ENCODE peak calls at places on chromosomes 2 and 18, in eight cellular contexts. V, D, F, P, N, H, L and M are unnamed samples.

GRCh38 chr18:23833714-23834113 is 144.5 kb downstream of the LAMA3 start:
- DNase-seq in V (no peak), D (no peak), F (no peak), P (no peak), N (no peak), H (no peak), L (no peak), M (no peak)

GRCh38 chr2:221529943-221530652 is 42.0 kb downstream of the EPHA4 start:
- DNase-seq in V (peak), D (no peak), F (no peak), P (no peak), N (no peak), H (no peak), L (peak), M (no peak)

GRCh38 chr2:45930396-45930792 is 278.9 kb downstream of the PRKCE start:
- DNase-seq in V (peak), D (no peak), F (no peak), P (no peak), N (no peak), H (no peak), L (peak), M (no peak)

GRCh38 chr18:23547306-23547705 is 39.0 kb downstream of the NPC1 start:
- DNase-seq in V (no peak), D (no peak), F (no peak), P (no peak), N (no peak), H (no peak), L (no peak), M (no peak)

GRCh38 chr2:9699139-9699823 is 68.5 kb upstream of the YWHAQ start:
- DNase-seq in V (peak), D (no peak), F (peak), P (no peak), N (no peak), H (no peak), L (peak), M (no peak)

GRCh38 chr18:9017900-9018217 is 84.6 kb upstream of the NDUFV2 start:
- DNase-seq in V (peak), D (no peak), F (no peak), P (no peak), N (no peak), H (no peak), L (peak), M (no peak)

GRCh38 chr2:223613017-223613950 is 11.1 kb upstream of the SCG2 start:
- DNase-seq in V (peak), D (peak), F (no peak), P (peak), N (peak), H (peak), L (peak), M (peak)

GRCh38 chr2:228102949-228103348 is 78.5 kb downstream of the SPHKAP start:
- DNase-seq in V (no peak), D (no peak), F (no peak), P (no peak), N (no peak), H (no peak), L (no peak), M (no peak)

GRCh38 chr2:157055660-157056199 is 201.8 kb upstream of the GALNT5 start:
- DNase-seq in V (peak), D (no peak), F (no peak), P (no peak), N (no peak), H (no peak), L (peak), M (no peak)

GRCh38 chr2:209661286-209661685 is 110.3 kb upstream of the UNC80 start:
- DNase-seq in V (no peak), D (no peak), F (no peak), P (peak), N (no peak), H (no peak), L (no peak), M (peak)

GRCh38 chr18:72823345-72823744 is 44.4 kb downstream of the NETO1 start:
- DNase-seq in V (no peak), D (no peak), F (no peak), P (no peak), N (no peak), H (no peak), L (no peak), M (no peak)

GRCh38 chr18:72820571-72820970 is 47.2 kb downstream of the NETO1 start:
- DNase-seq in V (no peak), D (no peak), F (no peak), P (no peak), N (no peak), H (no peak), L (no peak), M (no peak)

GRCh38 chr18:72822202-72822601 is 45.6 kb downstream of the NETO1 start:
- DNase-seq in V (no peak), D (no peak), F (no peak), P (no peak), N (no peak), H (no peak), L (no peak), M (no peak)

DNA sequence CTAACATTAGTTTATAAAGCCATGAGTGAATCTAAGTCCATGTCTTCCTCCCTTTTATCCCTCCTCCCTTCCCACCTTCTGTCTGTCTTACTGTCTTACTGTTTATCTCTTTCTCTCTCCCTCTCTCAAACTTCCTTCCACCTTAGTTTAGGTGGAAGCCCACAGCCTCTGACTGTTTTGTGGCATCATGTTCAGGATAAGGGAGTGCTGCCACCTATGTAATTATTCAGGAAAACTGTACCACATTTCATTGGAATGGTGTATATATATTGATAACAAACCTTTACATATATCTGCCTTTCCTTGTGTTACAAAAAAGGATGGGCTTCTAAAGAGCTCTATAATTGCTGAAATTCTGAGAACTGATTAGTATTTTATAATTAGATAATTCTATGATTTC is 48.7 kb downstream of the NETO1 start:
- DNase-seq in V (no peak), D (no peak), F (no peak), P (no peak), N (no peak), H (no peak), L (no peak), M (no peak)
- TF ChIP-seq CTCF in V (no peak), D (no peak), F (no peak), P (no peak), N (no peak), H (no peak), L (no peak), M (no peak)

GRCh38 chr2:16632615-16633014 is 33.0 kb downstream of the CYRIA start:
- DNase-seq in V (no peak), D (no peak), F (no peak), P (no peak), N (no peak), H (no peak), L (no peak), M (peak)
- TF ChIP-seq CTCF in V (no peak), D (no peak), F (no peak), P (no peak), N (no peak), H (no peak), L (no peak), M (no peak)

GRCh38 chr2:65969161-65969560 is 465.8 kb upstream of the MEIS1 start:
- DNase-seq in V (no peak), D (no peak), F (no peak), P (no peak), N (no peak), H (no peak), L (no peak), M (no peak)

DNA sequence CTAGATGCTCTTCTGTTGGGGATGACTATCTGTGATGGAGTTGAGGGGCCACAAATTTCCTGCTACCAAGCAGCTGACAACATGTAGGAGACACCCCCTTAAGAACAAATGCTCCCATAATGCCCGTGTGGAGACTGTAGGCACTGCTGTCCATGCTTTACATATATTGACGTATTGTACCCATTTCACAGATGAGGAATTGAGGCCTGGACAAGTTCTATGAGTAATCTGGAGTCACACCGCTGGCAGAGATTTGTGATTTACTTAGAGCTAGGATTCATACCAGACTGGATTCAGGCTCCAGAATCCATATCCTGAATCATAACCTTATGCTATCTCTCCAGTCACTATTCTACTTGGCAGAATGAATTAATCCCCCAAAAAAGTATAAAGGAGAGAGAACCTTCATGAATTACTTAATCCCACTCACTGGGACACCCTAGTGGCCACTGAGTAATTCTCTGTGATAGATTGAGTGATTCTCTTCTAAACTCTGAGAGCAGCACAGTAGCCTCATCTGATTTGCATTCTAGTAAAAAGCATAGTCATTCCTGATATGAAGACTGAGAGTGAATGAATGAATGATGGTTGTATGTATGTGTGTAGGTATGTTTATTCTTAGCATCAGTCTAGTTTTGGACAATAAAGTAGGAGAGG is 460.7 kb upstream of the MEIS1 start:
- DNase-seq in V (no peak), D (no peak), F (no peak), P (no peak), N (no peak), H (no peak), L (no peak), M (no peak)
- TF ChIP-seq CTCF in V (no peak), D (no peak), F (no peak), P (peak), N (no peak), H (peak), L (peak), M (no peak)

GRCh38 chr2:50606860-50607259 is 425.1 kb downstream of the NRXN1 start:
- DNase-seq in V (no peak), D (no peak), F (no peak), P (no peak), N (no peak), H (no peak), L (no peak), M (no peak)
- TF ChIP-seq CTCF in V (no peak), D (peak), F (no peak), P (peak), N (no peak), H (peak), L (peak), M (no peak)

DNA sequence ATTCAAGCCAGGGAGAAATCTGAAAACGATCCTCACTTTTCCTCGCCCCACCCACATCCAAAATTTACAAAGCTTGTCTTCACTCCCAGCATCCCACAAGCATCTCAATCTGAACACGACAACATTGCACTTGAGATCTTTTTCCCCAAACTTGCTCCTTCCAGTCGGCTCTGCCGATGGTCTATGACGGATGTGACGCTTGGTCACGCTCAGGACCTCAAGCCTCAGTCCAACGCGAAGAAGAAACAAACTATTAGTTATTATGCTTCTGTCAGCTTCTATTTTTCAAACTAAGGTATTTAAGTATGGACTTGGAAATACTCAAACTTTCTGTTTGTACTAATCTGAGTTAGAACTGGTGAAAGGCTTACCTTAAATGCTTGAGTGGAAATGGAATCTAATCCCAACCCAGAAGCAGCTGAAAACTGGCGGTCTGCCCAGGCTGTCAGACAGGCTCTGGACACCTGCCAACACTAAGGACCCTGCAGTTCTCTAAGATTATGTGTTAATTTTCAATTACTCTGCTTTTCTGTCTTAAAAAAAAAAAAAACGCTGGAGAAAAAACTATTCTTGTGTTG is 132.1 kb upstream of the DNMT3A start:
- DNase-seq in V (no peak), D (no peak), F (no peak), P (no peak), N (no peak), H (no peak), L (no peak), M (no peak)
- TF ChIP-seq CTCF in V (no peak), D (no peak), F (no peak), P (no peak), N (no peak), H (no peak), L (no peak), M (no peak)

GRCh38 chr2:113965228-113965627 is 75.3 kb downstream of the ACTR3 start:
- DNase-seq in V (no peak), D (no peak), F (no peak), P (no peak), N (no peak), H (no peak), L (no peak), M (no peak)

GRCh38 chr2:113966171-113966570 is 76.3 kb downstream of the ACTR3 start:
- DNase-seq in V (no peak), D (no peak), F (no peak), P (no peak), N (no peak), H (no peak), L (no peak), M (no peak)

GRCh38 chr2:113964436-113964835 is 74.5 kb downstream of the ACTR3 start:
- DNase-seq in V (peak), D (no peak), F (no peak), P (no peak), N (no peak), H (no peak), L (no peak), M (no peak)

GRCh38 chr2:113966832-113967231 is 76.9 kb downstream of the ACTR3 start:
- DNase-seq in V (peak), D (no peak), F (no peak), P (no peak), N (no peak), H (no peak), L (peak), M (no peak)

GRCh38 chr2:113965644-113966043 is 75.8 kb downstream of the ACTR3 start:
- DNase-seq in V (peak), D (peak), F (no peak), P (peak), N (no peak), H (no peak), L (peak), M (peak)
- TF ChIP-seq CTCF in V (peak), D (peak), F (peak), P (peak), N (no peak), H (peak), L (peak), M (peak)